ENCODE peak calls at places on chromosome 2, in nine cellular contexts. One of them, this sample, is unnamed.

GRCh38 chr2:145012214-145012670 is 492.3 kb upstream of the ZEB2 start:
- DNase-seq in body of pancreas: no peak
- DNase-seq in B cell: no peak
- DNase-seq in kidney tubule cell: peak
- DNase-seq in NCI-H187 treated with DMSO at 0.1 percent for 48 hours: peak
- DNase-seq in AG04449: no peak
- DNase-seq in activated T-helper 1 cell treated with anti-CD3 and anti-CD28 coated beads, Interleukin-12 subunit alpha, Interleukin-12 subunit beta, Interleukin-2, Interleukin-4 antibody, amounts not matched to agents 30 ng/mL and 10 ng/mL and 1 ng/mL, durations not matched to agents 14 hours and 24 hours and 36 hours: no peak
- DNase-seq in osteocyte: no peak
- DNase-seq in progenitor cell of endocrine pancreas: no peak
- DNase-seq in this sample: no peak

GRCh38 chr2:100963026-100963375 is 39.1 kb upstream of the RPL31 start:
- DNase-seq in body of pancreas: no peak
- DNase-seq in B cell: no peak
- DNase-seq in kidney tubule cell: no peak
- DNase-seq in NCI-H187 treated with DMSO at 0.1 percent for 48 hours: no peak
- DNase-seq in AG04449: no peak
- DNase-seq in activated T-helper 1 cell treated with anti-CD3 and anti-CD28 coated beads, Interleukin-12 subunit alpha, Interleukin-12 subunit beta, Interleukin-2, Interleukin-4 antibody, amounts not matched to agents 30 ng/mL and 10 ng/mL and 1 ng/mL, durations not matched to agents 14 hours and 24 hours and 36 hours: no peak
- DNase-seq in osteocyte: no peak
- DNase-seq in progenitor cell of endocrine pancreas: no peak
- DNase-seq in this sample: no peak

GRCh38 chr2:223744580-223744979 is 92.8 kb downstream of the AP1S3 start:
- DNase-seq in body of pancreas: no peak
- DNase-seq in B cell: no peak
- DNase-seq in kidney tubule cell: no peak
- DNase-seq in NCI-H187 treated with DMSO at 0.1 percent for 48 hours: no peak
- DNase-seq in AG04449: no peak
- DNase-seq in activated T-helper 1 cell treated with anti-CD3 and anti-CD28 coated beads, Interleukin-12 subunit alpha, Interleukin-12 subunit beta, Interleukin-2, Interleukin-4 antibody, amounts not matched to agents 30 ng/mL and 10 ng/mL and 1 ng/mL, durations not matched to agents 14 hours and 24 hours and 36 hours: no peak
- DNase-seq in osteocyte: no peak
- DNase-seq in progenitor cell of endocrine pancreas: no peak
- DNase-seq in this sample: no peak

GRCh38 chr2:207265849-207266248 is 100.1 kb upstream of the KLF7 start:
- DNase-seq in body of pancreas: no peak
- DNase-seq in B cell: no peak
- DNase-seq in kidney tubule cell: no peak
- DNase-seq in NCI-H187 treated with DMSO at 0.1 percent for 48 hours: no peak
- DNase-seq in AG04449: no peak
- DNase-seq in activated T-helper 1 cell treated with anti-CD3 and anti-CD28 coated beads, Interleukin-12 subunit alpha, Interleukin-12 subunit beta, Interleukin-2, Interleukin-4 antibody, amounts not matched to agents 30 ng/mL and 10 ng/mL and 1 ng/mL, durations not matched to agents 14 hours and 24 hours and 36 hours: no peak
- DNase-seq in osteocyte: no peak
- DNase-seq in progenitor cell of endocrine pancreas: no peak
- DNase-seq in this sample: no peak

GRCh38 chr2:65350714-65351113 is 81.7 kb downstream of the SPRED2 start:
- DNase-seq in body of pancreas: no peak
- DNase-seq in B cell: no peak
- DNase-seq in kidney tubule cell: no peak
- DNase-seq in NCI-H187 treated with DMSO at 0.1 percent for 48 hours: no peak
- DNase-seq in AG04449: no peak
- DNase-seq in activated T-helper 1 cell treated with anti-CD3 and anti-CD28 coated beads, Interleukin-12 subunit alpha, Interleukin-12 subunit beta, Interleukin-2, Interleukin-4 antibody, amounts not matched to agents 30 ng/mL and 10 ng/mL and 1 ng/mL, durations not matched to agents 14 hours and 24 hours and 36 hours: no peak
- DNase-seq in osteocyte: no peak
- DNase-seq in progenitor cell of endocrine pancreas: no peak
- DNase-seq in this sample: no peak

GRCh38 chr2:127810156-127810636 is 775 bp downstream of the WDR33 start:
- DNase-seq in body of pancreas: no peak
- DNase-seq in B cell: no peak
- DNase-seq in kidney tubule cell: peak
- DNase-seq in NCI-H187 treated with DMSO at 0.1 percent for 48 hours: no peak
- DNase-seq in AG04449: no peak
- DNase-seq in activated T-helper 1 cell treated with anti-CD3 and anti-CD28 coated beads, Interleukin-12 subunit alpha, Interleukin-12 subunit beta, Interleukin-2, Interleukin-4 antibody, amounts not matched to agents 30 ng/mL and 10 ng/mL and 1 ng/mL, durations not matched to agents 14 hours and 24 hours and 36 hours: no peak
- DNase-seq in osteocyte: no peak
- DNase-seq in progenitor cell of endocrine pancreas: no peak
- DNase-seq in this sample: peak

GRCh38 chr2:180356676-180357075 is 349.6 kb upstream of the CWC22 start:
- DNase-seq in body of pancreas: no peak
- DNase-seq in B cell: no peak
- DNase-seq in kidney tubule cell: no peak
- DNase-seq in NCI-H187 treated with DMSO at 0.1 percent for 48 hours: no peak
- DNase-seq in AG04449: no peak
- DNase-seq in activated T-helper 1 cell treated with anti-CD3 and anti-CD28 coated beads, Interleukin-12 subunit alpha, Interleukin-12 subunit beta, Interleukin-2, Interleukin-4 antibody, amounts not matched to agents 30 ng/mL and 10 ng/mL and 1 ng/mL, durations not matched to agents 14 hours and 24 hours and 36 hours: no peak
- DNase-seq in osteocyte: no peak
- DNase-seq in progenitor cell of endocrine pancreas: no peak
- DNase-seq in this sample: no peak

GRCh38 chr2:145344076-145344724 is 824.3 kb upstream of the ZEB2 start:
- DNase-seq in body of pancreas: no peak
- DNase-seq in B cell: no peak
- DNase-seq in kidney tubule cell: no peak
- DNase-seq in NCI-H187 treated with DMSO at 0.1 percent for 48 hours: no peak
- DNase-seq in AG04449: no peak
- DNase-seq in activated T-helper 1 cell treated with anti-CD3 and anti-CD28 coated beads, Interleukin-12 subunit alpha, Interleukin-12 subunit beta, Interleukin-2, Interleukin-4 antibody, amounts not matched to agents 30 ng/mL and 10 ng/mL and 1 ng/mL, durations not matched to agents 14 hours and 24 hours and 36 hours: no peak
- DNase-seq in osteocyte: no peak
- DNase-seq in progenitor cell of endocrine pancreas: no peak
- DNase-seq in this sample: no peak

GRCh38 chr2:42171396-42171971 is 2.3 kb downstream of the EML4 start:
- DNase-seq in body of pancreas: no peak
- DNase-seq in B cell: no peak
- DNase-seq in kidney tubule cell: no peak
- DNase-seq in NCI-H187 treated with DMSO at 0.1 percent for 48 hours: no peak
- DNase-seq in AG04449: no peak
- DNase-seq in activated T-helper 1 cell treated with anti-CD3 and anti-CD28 coated beads, Interleukin-12 subunit alpha, Interleukin-12 subunit beta, Interleukin-2, Interleukin-4 antibody, amounts not matched to agents 30 ng/mL and 10 ng/mL and 1 ng/mL, durations not matched to agents 14 hours and 24 hours and 36 hours: no peak
- DNase-seq in osteocyte: no peak
- DNase-seq in progenitor cell of endocrine pancreas: no peak
- DNase-seq in this sample: no peak

GRCh38 chr2:80546766-80547165 is 242.2 kb upstream of the LRRTM1 start:
- DNase-seq in body of pancreas: no peak
- DNase-seq in B cell: no peak
- DNase-seq in kidney tubule cell: no peak
- DNase-seq in NCI-H187 treated with DMSO at 0.1 percent for 48 hours: no peak
- DNase-seq in AG04449: no peak
- DNase-seq in activated T-helper 1 cell treated with anti-CD3 and anti-CD28 coated beads, Interleukin-12 subunit alpha, Interleukin-12 subunit beta, Interleukin-2, Interleukin-4 antibody, amounts not matched to agents 30 ng/mL and 10 ng/mL and 1 ng/mL, durations not matched to agents 14 hours and 24 hours and 36 hours: no peak
- DNase-seq in osteocyte: no peak
- DNase-seq in progenitor cell of endocrine pancreas: no peak
- DNase-seq in this sample: no peak

GRCh38 chr2:86020984-86021383 is 84.7 kb downstream of the POLR1A start:
- DNase-seq in body of pancreas: no peak
- DNase-seq in B cell: no peak
- DNase-seq in kidney tubule cell: no peak
- DNase-seq in NCI-H187 treated with DMSO at 0.1 percent for 48 hours: no peak
- DNase-seq in AG04449: no peak
- DNase-seq in activated T-helper 1 cell treated with anti-CD3 and anti-CD28 coated beads, Interleukin-12 subunit alpha, Interleukin-12 subunit beta, Interleukin-2, Interleukin-4 antibody, amounts not matched to agents 30 ng/mL and 10 ng/mL and 1 ng/mL, durations not matched to agents 14 hours and 24 hours and 36 hours: no peak
- DNase-seq in osteocyte: no peak
- DNase-seq in progenitor cell of endocrine pancreas: no peak
- DNase-seq in this sample: no peak

GRCh38 chr2:75998451-75998850 is 287.7 kb upstream of the GCFC2 start:
- DNase-seq in body of pancreas: no peak
- DNase-seq in B cell: no peak
- DNase-seq in kidney tubule cell: no peak
- DNase-seq in NCI-H187 treated with DMSO at 0.1 percent for 48 hours: no peak
- DNase-seq in AG04449: no peak
- DNase-seq in activated T-helper 1 cell treated with anti-CD3 and anti-CD28 coated beads, Interleukin-12 subunit alpha, Interleukin-12 subunit beta, Interleukin-2, Interleukin-4 antibody, amounts not matched to agents 30 ng/mL and 10 ng/mL and 1 ng/mL, durations not matched to agents 14 hours and 24 hours and 36 hours: no peak
- DNase-seq in osteocyte: no peak
- DNase-seq in progenitor cell of endocrine pancreas: no peak
- DNase-seq in this sample: no peak

This sample was measured in BJ.